ENCODE peak calls at places on chromosome 5, in six cellular contexts. V, B, X, Q, N and K are unnamed samples.

GRCh38 chr5:22787398-22787797 is 65.7 kb downstream of the CDH12 start:
- DNase-seq in V (no peak), B (no peak), X (no peak), Q (no peak), N (no peak), K (no peak)

GRCh38 chr5:176743136-176743827 is 67.1 kb upstream of the UNC5A start:
- DNase-seq in V (no peak), B (no peak), X (no peak), Q (no peak), N (no peak), K (no peak)

GRCh38 chr5:42059291-42059690 is 134.2 kb downstream of the FBXO4 start:
- DNase-seq in V (no peak), B (peak), X (no peak), Q (no peak), N (no peak), K (no peak)

GRCh38 chr5:133347039-133347438 is 265.3 kb downstream of the FSTL4 start:
- DNase-seq in V (no peak), B (no peak), X (no peak), Q (no peak), N (no peak), K (no peak)

GRCh38 chr5:150109921-150110320 is 23.6 kb upstream of the CSF1R start:
- DNase-seq in V (no peak), B (no peak), X (no peak), Q (no peak), N (no peak), K (no peak)

GRCh38 chr5:179124853-179125788 is 64.9 kb downstream of the ZNF354C start:
- DNase-seq in V (no peak), B (no peak), X (no peak), Q (no peak), N (no peak), K (no peak)

GRCh38 chr5:78819707-78820106 is 165.4 kb downstream of the ARSB start:
- DNase-seq in V (no peak), B (no peak), X (no peak), Q (no peak), N (no peak), K (no peak)

GRCh38 chr5:158881076-158881880 is 218.4 kb downstream of the EBF1 start:
- DNase-seq in V (no peak), B (no peak), X (no peak), Q (no peak), N (no peak), K (no peak)

GRCh38 chr5:66830636-66831035 is 234.4 kb downstream of the MAST4 start:
- DNase-seq in V (no peak), B (peak), X (no peak), Q (no peak), N (no peak), K (no peak)

GRCh38 chr5:163473613-163474243 is 13.3 kb downstream of the HMMR start:
- DNase-seq in V (no peak), B (peak), X (no peak), Q (no peak), N (peak), K (no peak)

GRCh38 chr5:1558945-1559344 is 35.2 kb upstream of the LPCAT1 start:
- DNase-seq in V (no peak), B (no peak), X (no peak), Q (no peak), N (no peak), K (no peak)

GRCh38 chr5:169550227-169550626 is 33.3 kb upstream of the SPDL1 start:
- DNase-seq in V (no peak), B (no peak), X (no peak), Q (no peak), N (no peak), K (no peak)

GRCh38 chr5:107215581-107215980 is 455.2 kb downstream of the EFNA5 start:
- DNase-seq in V (no peak), B (no peak), X (no peak), Q (no peak), N (no peak), K (no peak)

GRCh38 chr5:129460951-129461815 is 1.1 kb downstream of the ADAMTS19 start:
- DNase-seq in V (no peak), B (peak), X (no peak), Q (peak), N (peak), K (peak)

GRCh38 chr5:50667079-50667652 is 729 bp downstream of the PARP8 start:
- DNase-seq in V (peak), B (peak), X (no peak), Q (peak), N (peak), K (peak)

GRCh38 chr5:132327278-132327959 is 33.2 kb downstream of the SLC22A4 start:
- DNase-seq in V (peak), B (no peak), X (no peak), Q (no peak), N (no peak), K (no peak)

GRCh38 chr5:106097308-106097707 is 1573.4 kb downstream of the EFNA5 start:
- DNase-seq in V (peak), B (no peak), X (no peak), Q (no peak), N (no peak), K (no peak)

GRCh38 chr5:180784497-180785097 is 18.0 kb downstream of the MGAT1 start:
- DNase-seq in V (peak), B (peak), X (peak), Q (peak), N (peak), K (peak)

GRCh38 chr5:132464155-132464939 is 26.2 kb downstream of the IRF1 start:
- DNase-seq in V (no peak), B (no peak), X (no peak), Q (no peak), N (no peak), K (no peak)

GRCh38 chr5:64180661-64181343 is 15.2 kb downstream of the RNF180 start:
- DNase-seq in V (no peak), B (peak), X (no peak), Q (no peak), N (no peak), K (peak)

GRCh38 chr5:172849636-172850453 is 15.8 kb downstream of the ERGIC1 start:
- DNase-seq in V (no peak), B (no peak), X (no peak), Q (no peak), N (peak), K (no peak)

GRCh38 chr5:22649076-22649475 is 204.1 kb downstream of the CDH12 start:
- DNase-seq in V (no peak), B (no peak), X (no peak), Q (no peak), N (no peak), K (no peak)

GRCh38 chr5:176680226-176680563 is 32.9 kb downstream of the TSPAN17 start:
- DNase-seq in V (no peak), B (no peak), X (no peak), Q (no peak), N (no peak), K (no peak)

GRCh38 chr5:58459860-58460726 is at the start of gene PLK2:
- DNase-seq in V (peak), B (peak), X (peak), Q (peak), N (peak), K (peak)

GRCh38 chr5:149486726-149487635 is 64.3 kb downstream of the CSNK1A1 start:
- DNase-seq in V (no peak), B (peak), X (no peak), Q (no peak), N (peak), K (no peak)